ENCODE peak calls at places on chromosome 22, in five cellular contexts. U is H1, T is K562, F is HepG2, X is HCT116. N is an unnamed sample.

GRCh38 chr22:17305076-17305475 is 64.2 kb upstream of the CECR2 start:
- DNase-seq in U (no peak), F (no peak), X (no peak), T (no peak), N (no peak)

GRCh38 chr22:28023036-28023435 is 104.0 kb upstream of the PITPNB start:
- DNase-seq in U (no peak), F (no peak), T (no peak), X (no peak), N (no peak)

GRCh38 chr22:38230916-38231315 is 29.1 kb downstream of the MAFF start:
- DNase-seq in T (no peak), U (no peak), X (no peak), F (no peak), N (no peak)

GRCh38 chr22:37519268-37520195 is at the start of gene CARD10:
- DNase-seq in T (peak), F (no peak), U (no peak), X (no peak), N (no peak)

GRCh38 chr22:19716041-19716828 is 1.9 kb downstream of the SEPTIN5 start:
- DNase-seq in F (no peak), X (no peak), T (no peak), U (no peak), N (no peak)

GRCh38 chr22:24807284-24807950 is 1.4 kb downstream of the SGSM1 start:
- DNase-seq in X (no peak), F (no peak), U (no peak), T (no peak), N (no peak)

GRCh38 chr22:21734540-21735197 is 925 bp downstream of the YPEL1 start:
- DNase-seq in T (no peak), U (no peak), F (no peak), X (no peak), N (no peak)

GRCh38 chr22:22109693-22110466 is 127.3 kb upstream of the TOP3B start:
- DNase-seq in F (no peak), X (no peak), U (no peak), T (peak), N (no peak)

GRCh38 chr22:26377170-26377825 is 51.8 kb upstream of the ASPHD2 start:
- DNase-seq in X (no peak), F (no peak), T (no peak), U (no peak), N (no peak)

GRCh38 chr22:36653316-36653715 is 50.2 kb downstream of the CACNG2 start:
- DNase-seq in F (no peak), T (no peak), X (no peak), U (no peak), N (no peak)

GRCh38 chr22:40951795-40952602 is 821 bp downstream of the RBX1 start:
- DNase-seq in F (no peak), T (no peak), U (no peak), X (no peak), N (peak)

GRCh38 chr22:36409911-36410756 is 22.4 kb upstream of the MYH9 start:
- DNase-seq in T (peak), X (peak), U (peak), F (peak), N (no peak)

GRCh38 chr22:31822523-31822922 is 68.7 kb downstream of the DEPDC5 start:
- DNase-seq in X (no peak), F (no peak), U (no peak), T (no peak), N (no peak)

GRCh38 chr22:31821572-31821971 is 67.8 kb downstream of the DEPDC5 start:
- DNase-seq in U (no peak), T (no peak), X (no peak), F (no peak), N (no peak)

GRCh38 chr22:31820655-31821054 is 66.8 kb downstream of the DEPDC5 start:
- DNase-seq in T (no peak), U (no peak), X (no peak), F (no peak), N (no peak)

GRCh38 chr22:31816750-31817149 is 62.9 kb downstream of the DEPDC5 start:
- DNase-seq in T (no peak), X (no peak), F (no peak), U (no peak), N (no peak)

GRCh38 chr22:31818481-31819392 is 64.9 kb downstream of the DEPDC5 start:
- DNase-seq in T (no peak), X (no peak), U (no peak), F (no peak), N (no peak)
- TF ChIP-seq CEBPB in T (no peak), X (no peak), U (no peak), F (no peak), N (no peak)

GRCh38 chr22:48719978-48720661 is 1107.6 kb downstream of the BRD1 start:
- DNase-seq in T (peak), X (no peak), U (no peak), F (no peak), N (no peak)

GRCh38 chr22:48720662-48721393 is 1106.8 kb downstream of the BRD1 start:
- DNase-seq in U (no peak), X (no peak), T (no peak), F (no peak), N (no peak)

GRCh38 chr22:48722661-48723060 is 1105.0 kb downstream of the BRD1 start:
- DNase-seq in U (no peak), F (no peak), T (no peak), X (no peak), N (no peak)

GRCh38 chr22:48718818-48719500 is 1108.7 kb downstream of the BRD1 start:
- DNase-seq in X (no peak), T (no peak), U (no peak), F (no peak), N (no peak)

GRCh38 chr22:48721394-48721666 is 1106.3 kb downstream of the BRD1 start:
- DNase-seq in U (no peak), F (no peak), X (no peak), T (no peak), N (no peak)
- TF ChIP-seq POLR2AphosphoS5 in U (no peak), F (no peak), X (no peak), T (no peak), N (no peak)

DNA sequence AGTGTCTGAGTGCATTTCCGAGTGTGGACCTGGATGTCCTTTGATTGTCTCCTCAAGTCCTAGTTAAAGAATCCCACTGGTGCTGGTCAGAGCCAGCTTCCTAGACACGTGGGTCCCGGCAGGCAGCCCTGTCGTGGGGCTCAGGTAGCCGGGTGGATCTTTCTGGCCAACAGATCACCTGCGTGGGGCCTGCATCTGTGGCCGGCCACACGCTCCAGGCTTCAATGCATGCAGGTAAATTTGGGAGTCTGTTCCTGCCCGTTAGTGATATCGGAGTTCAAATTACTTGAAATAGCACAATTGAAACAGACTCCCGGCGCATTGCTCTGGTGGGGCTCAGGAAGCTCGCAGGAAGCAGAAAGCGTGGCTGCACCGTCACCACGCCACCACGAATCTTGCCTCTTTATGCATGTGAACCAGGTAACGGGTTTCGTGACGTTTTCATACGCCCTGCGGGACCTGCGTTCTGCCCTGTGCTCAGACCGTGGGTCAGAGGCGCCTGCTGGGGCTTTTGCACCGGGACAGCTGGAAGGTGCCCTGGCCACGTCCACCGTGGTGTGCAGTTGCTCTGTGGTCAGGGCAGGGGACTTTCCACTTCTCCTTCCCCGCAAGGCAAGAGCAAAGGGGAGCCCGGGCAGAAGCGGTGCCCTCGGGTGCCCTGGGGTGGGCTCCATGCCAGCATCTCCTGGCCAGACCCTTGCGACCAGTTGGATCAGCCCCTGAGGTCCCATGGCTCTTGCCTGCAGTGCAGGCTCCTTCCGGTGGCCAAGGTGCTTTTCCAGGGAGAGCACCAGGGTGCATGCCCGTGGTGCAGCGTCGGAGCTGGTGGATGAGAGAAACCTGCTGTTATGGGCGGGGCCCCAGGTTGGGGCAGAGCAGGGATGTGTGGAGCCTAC is 803.5 kb downstream of the BRD1 start:
- DNase-seq in T (no peak), X (no peak), F (no peak), U (no peak), N (no peak)
- TF ChIP-seq CEBPB in T (no peak), X (no peak), F (no peak), U (no peak), N (no peak)

DNA sequence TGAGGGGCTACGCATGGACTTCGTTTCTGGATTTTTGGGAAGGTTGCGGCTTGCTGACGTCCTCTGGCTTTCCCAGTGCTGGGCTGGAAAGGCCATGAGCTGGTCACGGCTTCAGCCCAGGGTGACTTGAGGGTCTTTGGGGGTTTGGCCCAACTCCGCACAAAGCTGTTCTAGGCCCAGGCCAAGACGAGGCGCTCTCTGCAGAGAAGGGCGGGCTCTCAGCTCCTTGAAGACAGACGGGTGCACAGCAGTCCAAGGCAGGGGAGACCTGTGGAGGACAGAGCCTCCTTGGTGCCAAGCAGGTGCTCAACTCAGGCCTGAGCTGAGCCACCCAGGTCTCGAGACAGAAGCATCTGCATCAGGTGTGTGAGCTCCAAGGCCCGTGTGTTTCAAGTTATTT is 1003.7 kb downstream of the BRD1 start:
- DNase-seq in F (no peak), X (no peak), T (no peak), U (no peak), N (no peak)
- TF ChIP-seq POLR2AphosphoS5 in F (no peak), X (no peak), T (no peak), U (no peak), N (no peak)

DNA sequence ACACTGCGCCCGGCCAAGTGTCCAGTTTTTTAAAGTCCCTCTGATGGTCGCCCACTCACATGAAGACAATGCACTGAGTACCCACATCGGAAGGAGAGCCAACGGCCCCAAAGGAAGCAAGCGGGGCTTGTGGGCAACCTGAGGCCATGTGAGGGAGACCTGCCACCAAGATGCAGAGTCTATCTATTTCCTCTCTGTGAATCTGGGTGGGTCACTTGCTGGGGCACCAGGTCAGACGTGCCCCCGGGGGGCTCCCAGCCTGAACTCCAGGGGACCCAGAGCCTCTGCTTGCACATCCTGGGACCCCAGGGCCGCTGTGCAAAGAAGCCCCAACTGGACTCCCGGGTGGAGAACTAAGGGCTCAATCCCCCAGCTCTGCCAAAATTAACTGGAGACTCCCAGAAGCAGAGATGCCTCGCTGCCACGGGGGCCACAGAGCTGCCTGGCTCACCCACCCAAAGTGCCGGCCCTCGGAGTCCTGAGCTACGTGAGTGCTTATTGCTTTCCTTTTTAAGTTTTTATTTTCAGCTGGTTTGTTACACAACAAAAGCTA is 106.4 kb downstream of the BRD1 start:
- DNase-seq in U (no peak), F (no peak), T (no peak), X (no peak), N (no peak)
- TF ChIP-seq CEBPB in U (no peak), F (no peak), T (no peak), X (no peak), N (no peak)